ENCODE peak calls at places on chromosomes 13 and 19, in four cellular contexts. S, L, C and I are unnamed samples.

GRCh38 chr19:56837492-56837891 is 3.0 kb downstream of the PEG3 start:
- DNase-seq in S (peak; percentile 28), L (no peak), C (no peak), I (peak; percentile 66)

GRCh38 chr13:69828527-69828926 is 279.1 kb upstream of the ATXN8OS start:
- DNase-seq in S (no peak), L (no peak), C (no peak), I (peak; percentile 8)

GRCh38 chr13:20828540-20829364 is 55.0 kb upstream of the EEF1AKMT1 start:
- DNase-seq in S (peak; percentile 38), L (peak; percentile 26), C (no peak), I (peak; percentile 9)

GRCh38 chr19:29537601-29538000 is 11.8 kb downstream of the VSTM2B start:
- DNase-seq in S (no peak), L (no peak), C (no peak), I (no peak)

GRCh38 chr19:29576043-29576442 is 30.0 kb upstream of the POP4 start:
- DNase-seq in S (no peak), L (no peak), C (no peak), I (no peak)

GRCh38 chr13:108086678-108087077 is 128.7 kb downstream of the LIG4 start:
- DNase-seq in S (no peak), L (no peak), C (no peak), I (peak; percentile 16)

GRCh38 chr19:4910594-4911273 is 1.4 kb downstream of the UHRF1 start:
- DNase-seq in S (no peak), L (no peak), C (no peak), I (no peak)

GRCh38 chr19:17733127-17733526 is 13.8 kb downstream of the MAP1S start:
- DNase-seq in S (no peak), L (no peak), C (no peak), I (no peak)

GRCh38 chr19:29480507-29480906 is 45.3 kb upstream of the VSTM2B start:
- DNase-seq in S (no peak), L (no peak), C (no peak), I (no peak)

GRCh38 chr13:48600374-48601364 is 53.1 kb upstream of the CYSLTR2 start:
- DNase-seq in S (peak; percentile 32), L (no peak), C (no peak), I (no peak)

GRCh38 chr19:806815-807421 is 9.7 kb downstream of the PTBP1 start:
- DNase-seq in S (no peak), L (no peak), C (no peak), I (no peak)

GRCh38 chr13:42394361-42395065 is 122.6 kb downstream of the AKAP11 start:
- DNase-seq in S (no peak), L (no peak), C (no peak), I (no peak)
- H3K4me3 ChIP-seq in S (no peak overlapping the region), L (no peak overlapping the region), C (no peak overlapping the region), I (no peak overlapping the region)

DNA sequence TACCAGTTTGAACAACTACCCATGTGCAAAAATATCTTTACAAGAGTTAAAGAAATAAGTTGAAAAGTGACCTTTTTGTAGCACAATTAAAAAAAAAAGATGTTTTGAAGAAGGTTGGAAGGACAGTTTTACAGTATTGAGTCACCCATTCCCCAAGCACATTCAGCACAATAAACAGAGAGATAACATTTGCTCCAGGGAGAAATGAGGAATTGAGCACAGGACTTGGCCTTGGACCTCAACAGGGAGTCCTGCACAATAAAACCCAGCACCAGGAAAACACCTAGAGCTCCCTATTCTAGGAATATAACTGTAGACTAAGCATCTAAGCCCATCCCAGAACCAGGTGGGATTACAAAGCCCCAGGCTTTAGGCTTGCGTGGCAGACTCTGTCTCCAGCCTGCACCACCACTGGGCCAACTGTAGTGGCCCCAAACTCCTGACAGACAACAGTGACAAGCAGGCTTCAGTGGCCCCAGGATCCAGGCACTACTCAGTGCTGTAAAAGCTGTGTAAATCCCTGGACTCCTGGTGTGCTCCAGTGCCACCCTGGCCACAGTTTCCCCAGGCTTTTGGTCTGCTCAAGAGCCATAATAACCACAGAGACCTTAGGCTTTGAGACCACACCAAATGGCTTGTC is 857.2 kb downstream of the SLITRK1 start:
- DNase-seq in S (no peak), L (no peak), C (no peak), I (no peak)
- TF ChIP-seq SUZ12 in S (no peak), L (no peak), C (no peak), I (no peak)

DNA sequence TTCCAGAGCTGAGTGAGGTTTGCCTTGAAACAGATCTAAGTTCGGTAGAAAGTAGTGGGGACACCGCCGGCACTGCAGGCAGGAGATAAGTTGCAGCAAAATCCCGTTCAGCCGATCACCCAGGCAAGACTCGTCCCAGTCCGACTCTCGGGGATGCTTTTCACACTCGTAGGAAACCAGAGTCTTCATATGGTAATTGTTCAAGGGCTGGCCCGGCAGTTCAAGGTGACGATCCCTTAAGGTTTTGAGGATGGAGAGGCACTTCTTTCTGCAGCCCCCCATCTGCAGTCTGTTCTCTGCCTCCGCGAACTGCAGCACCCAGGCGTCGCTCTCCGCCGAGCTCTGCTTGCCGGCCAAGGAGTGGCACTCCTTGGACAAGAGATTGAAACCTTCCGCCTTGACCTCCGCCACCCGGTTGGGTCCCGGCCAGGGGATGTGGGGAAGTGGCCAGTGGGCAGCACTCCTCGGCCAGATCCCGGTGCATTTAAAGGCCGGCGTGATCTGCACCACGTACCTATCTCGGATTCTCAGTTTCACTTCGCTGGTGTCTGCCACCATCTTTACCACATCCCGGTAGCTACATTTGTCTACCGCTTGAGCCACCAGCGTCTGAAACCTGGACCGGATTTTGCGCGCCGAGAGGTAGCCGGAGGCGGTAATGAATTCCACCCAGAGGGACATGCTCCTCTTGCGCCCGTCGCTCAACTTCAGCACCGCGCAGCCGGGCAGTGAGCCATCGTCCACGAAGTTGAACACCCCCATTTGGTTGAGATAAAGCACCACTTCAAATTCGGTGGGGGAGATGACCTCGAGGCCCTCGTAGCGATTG is 1.1 kb downstream of the MAB21L1 start:
- DNase-seq in S (no peak), L (no peak), C (no peak), I (no peak)
- H3K4me3 ChIP-seq in S (peak overlapping the region; percentile 34), L (peak overlapping the region; percentile 40), C (peak overlapping the region; percentile 52), I (peak overlapping the region; percentile 43)

DNA sequence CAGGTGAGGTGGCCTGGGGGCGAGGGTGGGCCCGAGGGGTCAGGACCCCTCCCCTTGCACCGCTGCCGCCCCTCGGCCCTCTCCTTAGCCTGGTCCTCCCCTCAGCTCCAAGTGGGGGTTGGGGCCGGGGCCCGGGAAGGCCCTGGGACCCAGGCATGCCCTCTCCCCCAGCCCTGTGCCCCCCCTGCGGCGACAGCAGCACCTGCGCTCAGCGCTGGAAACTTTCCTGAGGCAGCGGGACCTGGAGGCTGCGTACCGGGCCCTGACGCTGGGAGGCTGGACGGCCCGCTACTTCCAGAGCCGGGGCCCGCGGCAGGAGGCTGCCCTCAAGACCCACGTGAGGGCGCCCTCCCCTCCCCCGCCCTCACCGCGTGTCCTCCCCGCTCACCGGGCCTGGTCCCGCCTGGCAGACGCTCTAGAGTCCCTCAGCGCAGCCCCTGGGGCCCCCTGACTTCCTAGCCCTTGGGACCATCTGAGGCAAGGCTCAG is 2.4 kb downstream of the KMT5C start:
- DNase-seq in S (no peak), L (no peak), C (no peak), I (no peak)
- TF ChIP-seq SUZ12 in S (no peak), L (no peak), C (no peak), I (no peak)

DNA sequence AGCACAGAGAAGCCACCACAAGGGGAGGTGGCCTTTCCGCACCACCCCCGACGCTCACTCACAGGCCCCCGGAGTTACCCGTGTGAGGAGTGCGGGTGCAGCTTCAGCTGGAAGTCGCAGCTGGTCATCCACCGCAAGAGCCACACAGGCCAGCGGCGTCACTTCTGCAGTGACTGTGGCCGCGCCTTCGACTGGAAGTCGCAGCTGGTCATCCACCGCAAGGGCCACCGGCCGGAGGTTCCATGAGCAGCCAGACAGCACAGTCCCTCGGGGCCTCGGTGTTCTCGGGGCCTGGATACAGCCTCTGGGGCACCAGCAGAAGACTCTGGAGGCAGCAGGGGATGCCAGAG is 4.3 kb downstream of the ZNF446 start:
- DNase-seq in S (no peak), L (no peak), C (no peak), I (no peak)
- H3K4me3 ChIP-seq in S (no peak overlapping the region), L (no peak overlapping the region), C (no peak overlapping the region), I (no peak overlapping the region)

DNA sequence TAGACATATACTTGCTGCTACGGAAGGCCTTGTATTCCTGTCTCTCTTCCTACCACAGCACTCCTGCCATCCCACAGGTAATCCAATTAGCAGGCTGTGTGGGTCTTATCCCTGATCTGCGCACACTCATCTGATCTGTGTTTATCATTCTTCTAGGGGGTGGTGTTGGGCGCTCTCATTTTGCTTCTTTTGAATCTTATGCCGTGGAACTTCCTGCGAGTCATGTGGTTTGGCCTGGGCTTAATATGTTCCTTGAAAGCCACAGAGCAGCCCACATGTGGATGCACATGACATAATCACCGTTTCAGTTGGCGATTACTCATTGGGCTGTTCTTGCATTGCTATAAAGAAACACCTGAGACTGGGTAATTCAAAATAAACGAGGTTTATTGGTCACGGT is 7.5 kb downstream of the RASA3 start:
- DNase-seq in S (no peak), L (no peak), C (no peak), I (no peak)
- TF ChIP-seq SUZ12 in S (no peak), L (no peak), C (no peak), I (no peak)

DNA sequence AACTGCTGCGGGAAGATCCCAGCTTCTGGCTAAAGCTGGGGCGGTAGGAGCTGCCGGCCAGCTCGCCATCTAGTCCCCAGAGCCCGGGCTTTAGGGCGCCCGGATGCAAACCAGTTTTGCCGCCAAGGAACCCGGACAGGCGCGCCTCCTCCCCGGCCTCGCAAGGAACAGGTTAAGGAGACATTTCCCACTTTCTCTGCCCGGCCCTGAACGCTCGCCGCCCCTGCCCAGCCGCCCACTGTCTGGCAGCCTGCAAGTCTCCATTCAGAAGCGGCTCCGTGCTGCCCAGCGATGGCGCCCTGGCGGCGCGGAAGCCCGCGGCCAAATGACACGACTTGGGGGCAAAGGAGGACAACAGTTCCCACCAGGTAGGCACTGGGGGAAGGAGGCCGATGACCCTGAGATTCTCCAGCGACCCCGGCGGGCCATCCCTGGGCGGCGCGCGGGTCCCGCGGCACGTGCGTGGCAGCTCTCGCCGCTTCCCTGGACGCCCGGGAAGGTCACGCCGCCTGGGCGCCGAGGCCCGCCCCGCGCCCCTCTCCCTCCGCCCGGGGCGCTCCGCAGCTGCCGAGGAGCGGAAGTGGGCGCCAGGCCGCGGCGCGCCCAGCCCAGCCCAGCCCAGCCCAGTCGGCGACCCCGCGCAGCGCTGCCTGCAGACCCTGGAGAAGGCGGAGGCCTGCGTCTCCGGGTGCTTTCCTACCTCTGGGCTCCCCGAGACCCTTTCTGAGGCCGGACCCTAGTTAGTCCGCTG is 42.2 kb upstream of the HNRNPA1L2 start:
- DNase-seq in S (no peak), L (no peak), C (no peak), I (no peak)
- H3K4me3 ChIP-seq in S (peak overlapping the region; percentile 64), L (peak overlapping the region; percentile 50), C (peak overlapping the region; percentile 36), I (no peak overlapping the region)